ENCODE peak calls at places on chromosome 7, in four cellular contexts. Y is tibial nerve; Z is CD8-positive, alpha-beta T cell; V is PC-3. I is an unnamed sample.

GRCh38 chr7:75737856-75738603 is 711 bp downstream of the HIP1 start:
- DNase-seq in Y (no peak), Z (no peak), V (no peak), I (no peak)

GRCh38 chr7:71752171-71752935 is 620.4 kb downstream of the GALNT17 start:
- DNase-seq in Y (no peak), Z (no peak), V (peak), I (no peak)

GRCh38 chr7:92158660-92159575 is 20.0 kb downstream of the LRRD1 start:
- DNase-seq in Y (no peak), Z (no peak), V (peak), I (no peak)

GRCh38 chr7:47905071-47905920 is 43.0 kb downstream of the PKD1L1 start:
- DNase-seq in Y (no peak), Z (no peak), V (no peak), I (no peak)

GRCh38 chr7:119522263-119522662 is 750.7 kb upstream of the KCND2 start:
- DNase-seq in Y (no peak), Z (no peak), V (no peak), I (no peak)

GRCh38 chr7:152313879-152314604 is 121.8 kb downstream of the KMT2C start:
- DNase-seq in Y (peak), Z (peak), V (peak), I (no peak)

GRCh38 chr7:88072036-88072714 is 138.1 kb downstream of the ADAM22 start:
- DNase-seq in Y (no peak), Z (no peak), V (no peak), I (no peak)

GRCh38 chr7:154748387-154748786 is 254.5 kb downstream of the PAXIP1 start:
- DNase-seq in Y (no peak), Z (no peak), V (no peak), I (no peak)

GRCh38 chr7:131950758-131951157 is 394.3 kb upstream of the PODXL start:
- DNase-seq in Y (no peak), Z (no peak), V (no peak), I (no peak)

GRCh38 chr7:103524042-103524907 is 78.3 kb upstream of the SLC26A5 start:
- DNase-seq in Y (no peak), Z (no peak), V (peak), I (no peak)

GRCh38 chr7:1106063-1106782 is 18.3 kb downstream of the GPER1 start:
- DNase-seq in Y (no peak), Z (no peak), V (no peak), I (no peak)

GRCh38 chr7:91800389-91800788 is 80.1 kb downstream of the MTERF1 start:
- DNase-seq in Y (no peak), Z (no peak), V (no peak), I (no peak)

GRCh38 chr7:55077581-55078410 is 59.0 kb downstream of the EGFR start:
- DNase-seq in Y (no peak), Z (no peak), V (no peak), I (no peak)

GRCh38 chr7:131354390-131354789 is 26.7 kb downstream of the MKLN1 start:
- DNase-seq in Y (no peak), Z (no peak), V (no peak), I (no peak)

GRCh38 chr7:22125436-22125835 is 179.7 kb upstream of the CDCA7L start:
- DNase-seq in Y (no peak), Z (no peak), V (no peak), I (no peak)

GRCh38 chr7:37990337-37990736 is 69.9 kb downstream of the EPDR1 start:
- DNase-seq in Y (no peak), Z (no peak), V (no peak), I (no peak)

GRCh38 chr7:36396150-36396549 is 6.5 kb downstream of the ANLN start:
- DNase-seq in Y (no peak), Z (no peak), V (no peak), I (no peak)

GRCh38 chr7:78006063-78006755 is 207.6 kb downstream of the PHTF2 start:
- DNase-seq in Y (no peak), Z (no peak), V (no peak), I (no peak)

GRCh38 chr7:21108182-21108581 is 319.7 kb upstream of the SP4 start:
- DNase-seq in Y (no peak), Z (no peak), V (peak), I (no peak)

GRCh38 chr7:77455334-77455733 is 39.2 kb upstream of the GSAP start:
- DNase-seq in Y (no peak), Z (no peak), V (peak), I (no peak)

GRCh38 chr7:156668130-156668741 is 27.7 kb downstream of the RNF32 start:
- DNase-seq in Y (no peak), Z (no peak), V (peak), I (no peak)

GRCh38 chr7:141072548-141073172 is 1.2 kb upstream of the TMEM178B start:
- DNase-seq in Y (peak), Z (no peak), V (peak), I (no peak)

GRCh38 chr7:105654994-105655900 is 74.0 kb upstream of the EFCAB10 start:
- DNase-seq in Y (no peak), Z (no peak), V (peak), I (no peak)

GRCh38 chr7:82481499-82482097 is 38.0 kb upstream of the CACNA2D1 start:
- DNase-seq in Y (no peak), Z (no peak), V (peak), I (no peak)

GRCh38 chr7:155877167-155877566 is 64.9 kb upstream of the SHH start:
- DNase-seq in Y (no peak), Z (no peak), V (peak), I (no peak)

GRCh38 chr7:136877990-136878389 is 9.5 kb downstream of the CHRM2 start:
- DNase-seq in Y (no peak), Z (no peak), V (no peak), I (no peak)

GRCh38 chr7:99381664-99382075 is 7.1 kb downstream of the ARPC1B start:
- DNase-seq in Y (no peak), Z (no peak), V (no peak), I (no peak)

GRCh38 chr7:121633186-121633585 is 237.1 kb upstream of the FAM3C start:
- DNase-seq in Y (no peak), Z (no peak), V (no peak), I (no peak)

GRCh38 chr7:149306854-149307253 is 44.9 kb downstream of the ZNF783 start:
- DNase-seq in Y (no peak), Z (no peak), V (no peak), I (no peak)

GRCh38 chr7:149307775-149308501 is 45.9 kb downstream of the ZNF783 start:
- DNase-seq in Y (no peak), Z (no peak), V (no peak), I (no peak)

GRCh38 chr7:149313981-149314380 is 52.0 kb downstream of the ZNF783 start:
- DNase-seq in Y (no peak), Z (no peak), V (no peak), I (no peak)

GRCh38 chr7:149310990-149311573 is 49.1 kb downstream of the ZNF783 start:
- DNase-seq in Y (no peak), Z (no peak), V (no peak), I (no peak)

GRCh38 chr7:149310113-149310836 is 48.3 kb downstream of the ZNF783 start:
- DNase-seq in Y (no peak), Z (no peak), V (peak), I (no peak)
- TF ChIP-seq CTCF in Y (peak), Z (peak), V (peak), I (no peak)

GRCh38 chr7:42493436-42494198 is 256.6 kb upstream of the GLI3 start:
- DNase-seq in Y (peak), Z (no peak), V (peak), I (no peak)
- TF ChIP-seq CTCF in Y (peak), Z (no peak), V (no peak), I (no peak)

GRCh38 chr7:101669307-101669706 is 40.2 kb upstream of the MYL10 start:
- DNase-seq in Y (no peak), Z (no peak), V (peak), I (no peak)
- TF ChIP-seq CTCF in Y (no peak), Z (no peak), V (peak), I (no peak)

GRCh38 chr7:29193316-29194205 is 1.0 kb upstream of the CHN2 start:
- DNase-seq in Y (no peak), Z (no peak), V (no peak), I (no peak)

GRCh38 chr7:29192811-29193210 is 1.8 kb upstream of the CHN2 start:
- DNase-seq in Y (no peak), Z (no peak), V (no peak), I (no peak)

GRCh38 chr7:29196191-29196590 is 1.6 kb downstream of the CHN2 start:
- DNase-seq in Y (no peak), Z (no peak), V (no peak), I (no peak)

GRCh38 chr7:29194206-29194593 is 375 bp upstream of the CHN2 start:
- DNase-seq in Y (no peak), Z (no peak), V (no peak), I (no peak)

GRCh38 chr7:29194594-29195417 is at the start of gene CHN2:
- DNase-seq in Y (peak), Z (peak), V (peak), I (peak)
- TF ChIP-seq CTCF in Y (no peak), Z (no peak), V (peak), I (no peak)

DNA sequence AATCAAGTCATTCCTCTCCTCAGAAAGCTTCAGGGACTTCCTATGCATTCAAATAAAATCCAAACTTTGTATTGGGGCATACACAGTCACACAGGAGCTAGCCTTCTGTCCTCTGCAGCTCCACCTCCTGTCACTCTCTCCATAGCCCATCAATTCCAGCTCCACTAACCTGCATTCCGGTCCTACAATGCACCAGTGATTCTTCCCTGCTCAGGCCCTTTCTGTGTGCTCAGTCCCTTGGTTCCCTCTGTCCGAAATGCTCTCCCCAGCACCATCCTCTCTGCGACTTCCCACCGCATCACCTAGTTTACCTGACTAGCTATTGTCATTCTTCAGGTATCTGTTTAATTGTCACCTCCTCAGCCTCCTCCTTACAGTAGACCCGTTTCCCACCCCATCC is 26.4 kb upstream of the YAE1 start:
- DNase-seq in Y (no peak), Z (no peak), V (no peak), I (no peak)
- TF ChIP-seq CTCF in Y (no peak), Z (no peak), V (no peak), I (no peak)

GRCh38 chr7:128068785-128069184 is 37.5 kb upstream of the LRRC4 start:
- DNase-seq in Y (no peak), Z (no peak), V (no peak), I (no peak)

GRCh38 chr7:128065872-128066271 is 34.6 kb upstream of the LRRC4 start:
- DNase-seq in Y (no peak), Z (no peak), V (no peak), I (no peak)

GRCh38 chr7:128069367-128070364 is 38.4 kb upstream of the LRRC4 start:
- DNase-seq in Y (no peak), Z (no peak), V (no peak), I (no peak)

GRCh38 chr7:128067983-128068382 is 36.7 kb upstream of the LRRC4 start:
- DNase-seq in Y (no peak), Z (no peak), V (no peak), I (no peak)

GRCh38 chr7:128066858-128067257 is 35.6 kb upstream of the LRRC4 start:
- DNase-seq in Y (no peak), Z (no peak), V (no peak), I (no peak)
- TF ChIP-seq CTCF in Y (no peak), Z (no peak), V (no peak), I (no peak)

DNA sequence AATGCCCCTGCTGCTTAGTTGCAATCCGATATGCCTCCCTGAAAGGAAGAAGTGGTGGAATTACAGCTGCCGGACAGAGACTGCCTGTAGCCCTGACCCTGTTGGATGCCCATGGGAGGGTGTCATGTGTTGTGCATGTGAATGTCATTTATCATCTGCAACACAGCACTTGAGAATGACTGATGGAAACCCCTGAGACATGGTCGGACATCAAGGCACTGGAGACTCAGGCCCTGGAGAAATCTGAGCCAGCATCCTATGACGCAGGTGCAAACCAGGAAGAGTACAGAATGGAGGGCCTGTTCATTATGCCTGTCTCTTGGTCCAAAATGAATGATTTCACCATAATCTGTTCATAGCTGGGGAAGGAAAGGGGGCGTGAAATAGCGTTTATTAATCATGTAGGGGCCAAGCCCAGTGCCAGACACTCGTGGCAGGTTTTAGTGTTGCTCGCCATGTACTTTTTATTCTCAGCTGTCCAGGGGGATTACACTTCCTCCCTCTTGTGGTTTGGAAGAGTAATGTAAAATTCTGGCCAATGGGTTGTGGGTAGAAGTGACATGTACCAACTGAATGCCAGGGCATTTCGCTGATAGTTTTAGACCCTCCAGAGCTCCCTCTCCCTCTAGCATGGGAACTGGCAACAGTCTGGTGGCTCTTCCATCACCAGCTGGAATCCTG is 23.0 kb upstream of the LEP start:
- DNase-seq in Y (no peak), Z (no peak), V (no peak), I (no peak)
- TF ChIP-seq CTCF in Y (no peak), Z (no peak), V (peak), I (no peak)

DNA sequence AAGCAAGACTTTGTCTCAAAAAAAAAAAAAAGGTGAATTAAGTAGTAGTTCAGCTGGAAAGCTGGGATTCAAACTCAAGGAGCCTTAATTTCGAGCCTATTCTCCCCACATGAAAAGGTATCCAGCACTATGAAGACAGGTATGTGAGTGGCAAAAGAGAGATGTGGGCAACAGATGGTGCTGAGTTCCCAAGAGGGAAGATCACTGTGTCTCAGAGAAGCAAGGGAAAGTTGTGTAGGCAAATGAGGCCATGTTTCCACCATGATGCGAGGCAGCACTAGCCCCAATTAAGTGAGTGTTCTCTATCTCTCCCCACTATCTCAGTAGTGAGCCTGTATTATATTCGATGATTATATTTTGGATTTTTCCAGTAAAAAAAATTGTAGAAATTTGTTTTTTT is 19.8 kb upstream of the ST7 start:
- DNase-seq in Y (no peak), Z (no peak), V (no peak), I (no peak)
- TF ChIP-seq CTCF in Y (no peak), Z (no peak), V (no peak), I (no peak)

GRCh38 chr7:26278769-26279168 is 12.9 kb upstream of the SNX10 start:
- DNase-seq in Y (no peak), Z (no peak), V (peak), I (no peak)
- TF ChIP-seq CTCF in Y (peak), Z (no peak), V (peak), I (no peak)

I was measured in activated B cell treated with CpG ODN at 0.5 μM for 24 hours.